ENCODE peak calls at places on chromosomes 13 and 19, in four cellular contexts. Y is tibial nerve, W is body of pancreas, C is IMR-90. X is an unnamed sample.

GRCh38 chr13:106534844-106535551 is 464 bp downstream of the EFNB2 start:
- DNase-seq in C (peak; percentile 16), Y (no peak), W (peak; percentile 20), X (no peak)

GRCh38 chr13:44236370-44236769 is 137.3 kb upstream of the SERP2 start:
- DNase-seq in W (no peak), C (peak; percentile 58), Y (peak; percentile 52), X (no peak)

GRCh38 chr13:112844879-112845278 is 124.1 kb upstream of the MCF2L start:
- DNase-seq in Y (no peak), C (no peak), W (no peak), X (no peak)

GRCh38 chr19:49682274-49682673 is 5.2 kb downstream of the PRMT1 start:
- DNase-seq in W (no peak), Y (no peak), C (no peak), X (no peak)

GRCh38 chr13:44934724-44935123 is 54.5 kb downstream of the NUFIP1 start:
- DNase-seq in W (no peak), C (peak; percentile 67), Y (no peak), X (no peak)

GRCh38 chr19:11540642-11541041 is 2.0 kb downstream of the CNN1 start:
- DNase-seq in C (no peak), W (no peak), Y (no peak), X (no peak)

GRCh38 chr19:13859361-13859880 is 17.5 kb upstream of the NANOS3 start:
- DNase-seq in C (peak; percentile 58), Y (no peak), W (no peak), X (no peak)

GRCh38 chr19:42068756-42069571 is 1.0 kb downstream of the GRIK5 start:
- DNase-seq in Y (no peak), W (no peak), C (no peak), X (no peak)

DNA sequence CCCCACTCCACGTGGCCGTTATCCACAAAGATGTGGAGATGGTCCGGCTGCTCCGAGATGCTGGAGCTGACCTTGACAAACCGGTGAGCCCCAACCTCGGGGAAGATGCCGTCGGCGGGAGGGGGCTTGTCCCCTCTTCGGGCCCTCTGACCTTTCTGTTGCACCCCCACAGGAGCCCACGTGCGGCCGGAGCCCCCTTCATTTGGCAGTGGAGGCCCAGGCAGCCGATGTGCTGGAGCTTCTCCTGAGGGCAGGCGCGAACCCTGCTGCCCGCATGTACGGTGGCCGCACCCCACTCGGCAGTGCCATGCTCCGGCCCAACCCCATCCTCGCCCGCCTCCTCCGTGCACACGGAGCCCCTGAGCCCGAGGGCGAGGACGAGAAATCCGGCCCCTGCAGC is 4.8 kb downstream of the CCER2 start:
- DNase-seq in C (no peak), Y (no peak), W (no peak), X (no peak)
- H3K27ac ChIP-seq in C (no peak overlapping the region), Y (no peak overlapping the region), W (no peak overlapping the region), X (no peak overlapping the region)

GRCh38 chr19:4393947-4394590 is 6.3 kb downstream of the SH3GL1 start:
- DNase-seq in W (no peak), Y (no peak), C (no peak), X (no peak)
- H3K4me1 ChIP-seq in W (peaks cover 73% of the 10 kb centered on the region), Y (peaks cover 5% of the 10 kb centered on the region), C (peaks cover 49% of the 10 kb centered on the region), X (peaks cover 11% of the 10 kb centered on the region)

GRCh38 chr13:33696530-33696929 is 121.4 kb upstream of the RFC3 start:
- DNase-seq in C (no peak), W (no peak), Y (no peak), X (no peak)

GRCh38 chr13:33694546-33694945 is 123.4 kb upstream of the RFC3 start:
- DNase-seq in C (no peak), Y (no peak), W (no peak), X (no peak)

GRCh38 chr13:33692531-33692930 is 125.4 kb upstream of the RFC3 start:
- DNase-seq in W (no peak), Y (no peak), C (no peak), X (no peak)

GRCh38 chr13:33691980-33692379 is 126.0 kb upstream of the RFC3 start:
- DNase-seq in C (no peak), Y (no peak), W (no peak), X (no peak)

GRCh38 chr13:33697936-33698335 is 120.0 kb upstream of the RFC3 start:
- DNase-seq in W (no peak), Y (no peak), C (no peak), X (no peak)
- H3K27ac ChIP-seq in W (no peak overlapping the region), Y (no peak overlapping the region), C (no peak overlapping the region), X (no peak overlapping the region)

GRCh38 chr19:36106441-36106840 is 4.5 kb upstream of the OVOL3 start:
- DNase-seq in C (no peak), W (no peak), Y (no peak), X (no peak)

GRCh38 chr19:36103040-36103626 is 7.8 kb upstream of the OVOL3 start:
- DNase-seq in C (no peak), Y (no peak), W (no peak), X (no peak)

GRCh38 chr19:36101550-36102327 is 9.2 kb upstream of the OVOL3 start:
- DNase-seq in Y (no peak), W (no peak), C (no peak), X (no peak)

GRCh38 chr19:36106991-36107390 is 4.0 kb upstream of the OVOL3 start:
- DNase-seq in Y (no peak), C (no peak), W (no peak), X (no peak)

DNA sequence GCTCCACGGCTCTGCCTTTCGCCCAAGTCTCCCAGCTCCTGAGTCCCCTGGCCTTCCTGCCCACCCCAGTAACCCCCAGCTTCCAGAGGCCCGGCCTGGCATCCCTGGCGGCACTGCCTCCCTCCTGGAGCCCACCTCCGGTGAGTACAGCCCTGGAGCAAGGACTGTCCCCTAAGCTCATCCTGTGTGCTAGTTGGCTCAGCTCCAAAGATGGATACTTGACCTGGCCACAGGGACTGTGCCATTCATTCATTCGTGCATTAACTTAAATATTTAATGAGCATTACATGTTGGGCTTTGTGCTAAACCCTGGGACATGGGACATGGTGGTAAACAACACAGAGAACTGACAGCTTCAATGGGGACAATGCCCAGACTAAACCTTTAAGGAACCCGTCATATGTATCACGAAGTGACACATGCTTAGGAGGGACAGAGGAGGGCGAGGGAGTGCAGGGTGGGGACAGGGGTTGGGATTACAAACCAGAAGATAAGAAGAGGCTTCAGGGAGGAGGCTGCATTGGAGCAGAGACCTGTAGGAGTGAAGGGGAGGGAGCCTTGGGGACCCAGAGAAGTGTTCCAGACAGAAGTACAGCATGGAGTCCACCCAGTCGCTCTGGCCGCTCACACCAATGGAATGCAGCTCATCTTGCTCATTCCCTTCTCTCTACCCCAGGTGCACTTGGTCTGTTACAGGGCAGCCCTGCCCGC is 6.9 kb upstream of the OVOL3 start:
- DNase-seq in Y (no peak), W (no peak), C (peak; percentile 30), X (no peak)
- H3K4me1 ChIP-seq in Y (no peaks in the 10 kb centered on the region), W (no peaks in the 10 kb centered on the region), C (no peaks in the 10 kb centered on the region), X (peaks cover 2% of the 10 kb centered on the region)

X was measured in iPS DF 6.9.